ENCODE peak calls at places on chromosomes 4 and X, in four cellular contexts. One of them, this sample, is unnamed.

GRCh38 chr4:186845137-186845842 is 121.6 kb upstream of the FAT1 start:
- DNase-seq in A549: no peak
- DNase-seq in HepG2: peak
- DNase-seq in GM12878: no peak
- DNase-seq in this sample: peak

GRCh38 chrX:2385224-2385623 is 115.6 kb downstream of the DHRSX start:
- DNase-seq in A549: peak
- DNase-seq in HepG2: no peak
- DNase-seq in GM12878: no peak
- DNase-seq in this sample: peak

GRCh38 chr4:42710329-42710728 is 53.4 kb upstream of the ATP8A1 start:
- DNase-seq in A549: no peak
- DNase-seq in HepG2: no peak
- DNase-seq in GM12878: no peak
- DNase-seq in this sample: no peak

GRCh38 chr4:10582059-10582686 is 102.4 kb downstream of the CLNK start:
- DNase-seq in A549: peak
- DNase-seq in HepG2: peak
- DNase-seq in GM12878: no peak
- DNase-seq in this sample: peak

GRCh38 chr4:119020158-119020557 is 115.5 kb upstream of the MYOZ2 start:
- DNase-seq in A549: no peak
- DNase-seq in HepG2: no peak
- DNase-seq in GM12878: no peak
- DNase-seq in this sample: peak

GRCh38 chrX:151814767-151815166 is 80.2 kb downstream of the CNGA2 start:
- DNase-seq in A549: no peak
- DNase-seq in HepG2: no peak
- DNase-seq in GM12878: no peak
- DNase-seq in this sample: no peak

GRCh38 chrX:10089378-10089795 is 67.4 kb upstream of the CLCN4 start:
- DNase-seq in A549: no peak
- DNase-seq in HepG2: no peak
- DNase-seq in GM12878: no peak
- DNase-seq in this sample: peak

GRCh38 chr4:108885211-108885610 is 122.4 kb upstream of the ETNPPL start:
- DNase-seq in A549: no peak
- DNase-seq in HepG2: no peak
- DNase-seq in GM12878: no peak
- DNase-seq in this sample: peak

GRCh38 chrX:68175569-68175968 is 257.7 kb downstream of the OPHN1 start:
- DNase-seq in A549: no peak
- DNase-seq in HepG2: no peak
- DNase-seq in GM12878: no peak
- DNase-seq in this sample: peak

GRCh38 chrX:3161686-3162085 is 120.4 kb downstream of the ARSF start:
- DNase-seq in A549: no peak
- DNase-seq in HepG2: no peak
- DNase-seq in GM12878: no peak
- DNase-seq in this sample: peak

DNA sequence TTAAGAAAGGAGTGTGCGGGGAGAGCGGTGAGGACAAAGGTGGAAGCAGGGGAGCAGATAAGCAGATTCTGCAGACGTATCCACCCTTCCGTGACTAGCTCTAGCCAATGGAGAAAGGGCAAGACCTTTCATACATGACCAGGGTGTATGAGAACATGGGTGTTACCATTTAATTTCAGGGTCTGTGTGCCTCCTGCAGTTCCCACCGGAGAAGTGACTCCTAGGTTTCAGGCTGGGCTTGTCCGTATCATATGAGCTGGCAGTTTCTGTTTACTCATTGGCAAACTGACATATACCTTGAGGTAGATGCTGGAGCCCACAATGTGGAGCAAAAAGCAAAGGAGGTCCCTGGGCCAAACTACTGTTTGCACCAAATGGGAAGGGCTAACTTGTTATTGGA is 6.8 kb downstream of the RBM47 start:
- DNase-seq in A549: no peak
- DNase-seq in HepG2: no peak
- DNase-seq in GM12878: peak
- DNase-seq in this sample: peak
- TF ChIP-seq CEBPB in A549: no peak
- TF ChIP-seq CEBPB in HepG2: no peak
- TF ChIP-seq CEBPB in GM12878: no peak
- TF ChIP-seq CEBPB in this sample: no peak

GRCh38 chr4:88097781-88098180 is 60.7 kb downstream of the ABCG2 start:
- DNase-seq in A549: no peak
- DNase-seq in HepG2: no peak
- DNase-seq in GM12878: no peak
- DNase-seq in this sample: peak
- TF ChIP-seq CEBPB in A549: no peak
- TF ChIP-seq CEBPB in HepG2: no peak
- TF ChIP-seq CEBPB in GM12878: no peak
- TF ChIP-seq CEBPB in this sample: no peak

GRCh38 chr4:124958812-124959211 is 246.3 kb upstream of the ANKRD50 start:
- DNase-seq in A549: no peak
- DNase-seq in HepG2: no peak
- DNase-seq in GM12878: no peak
- DNase-seq in this sample: no peak

GRCh38 chr4:124970011-124970410 is 257.5 kb upstream of the ANKRD50 start:
- DNase-seq in A549: no peak
- DNase-seq in HepG2: no peak
- DNase-seq in GM12878: no peak
- DNase-seq in this sample: peak

GRCh38 chr4:124965492-124965891 is 253.0 kb upstream of the ANKRD50 start:
- DNase-seq in A549: no peak
- DNase-seq in HepG2: no peak
- DNase-seq in GM12878: no peak
- DNase-seq in this sample: no peak

GRCh38 chr4:124961138-124961750 is 248.7 kb upstream of the ANKRD50 start:
- DNase-seq in A549: no peak
- DNase-seq in HepG2: no peak
- DNase-seq in GM12878: no peak
- DNase-seq in this sample: no peak

GRCh38 chr4:124964251-124964650 is 251.7 kb upstream of the ANKRD50 start:
- DNase-seq in A549: no peak
- DNase-seq in HepG2: no peak
- DNase-seq in GM12878: no peak
- DNase-seq in this sample: no peak
- TF ChIP-seq CEBPB in A549: no peak
- TF ChIP-seq CEBPB in HepG2: no peak
- TF ChIP-seq CEBPB in GM12878: no peak
- TF ChIP-seq CEBPB in this sample: no peak

DNA sequence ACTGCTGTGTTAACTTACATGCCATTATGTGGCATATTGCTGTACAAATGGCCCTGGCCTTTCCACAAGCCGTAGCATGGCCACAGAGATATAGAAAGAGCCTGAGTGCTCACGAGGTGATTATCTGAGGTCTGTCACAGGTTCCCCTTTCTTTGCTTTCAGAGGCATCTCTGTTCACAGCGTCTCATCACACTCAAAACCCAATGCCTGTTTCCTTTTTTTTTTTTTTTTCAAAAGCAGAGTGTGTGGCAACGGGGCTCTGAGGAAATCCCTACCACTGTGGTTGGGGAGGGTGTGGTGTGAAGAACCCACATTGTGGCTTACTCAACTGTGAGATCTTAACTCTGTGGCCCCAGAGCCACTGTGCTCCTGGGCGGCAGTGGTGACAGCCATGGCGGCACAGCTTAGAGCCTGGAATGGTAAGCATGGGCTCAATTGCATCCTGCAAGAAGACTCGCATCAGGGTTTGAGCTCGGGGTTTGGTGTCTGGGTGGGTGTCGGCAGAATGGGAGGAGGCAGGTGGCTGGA is 30.8 kb downstream of the RTL5 start:
- DNase-seq in A549: no peak
- DNase-seq in HepG2: no peak
- DNase-seq in GM12878: peak
- DNase-seq in this sample: no peak
- TF ChIP-seq CEBPB in A549: no peak
- TF ChIP-seq CEBPB in HepG2: no peak
- TF ChIP-seq CEBPB in GM12878: no peak
- TF ChIP-seq CEBPB in this sample: no peak

GRCh38 chrX:39705299-39705698 is 392.5 kb downstream of the BCOR start:
- DNase-seq in A549: peak
- DNase-seq in HepG2: no peak
- DNase-seq in GM12878: no peak
- DNase-seq in this sample: peak
- TF ChIP-seq CEBPB in A549: no peak
- TF ChIP-seq CEBPB in HepG2: no peak
- TF ChIP-seq CEBPB in GM12878: no peak
- TF ChIP-seq CEBPB in this sample: no peak

DNA sequence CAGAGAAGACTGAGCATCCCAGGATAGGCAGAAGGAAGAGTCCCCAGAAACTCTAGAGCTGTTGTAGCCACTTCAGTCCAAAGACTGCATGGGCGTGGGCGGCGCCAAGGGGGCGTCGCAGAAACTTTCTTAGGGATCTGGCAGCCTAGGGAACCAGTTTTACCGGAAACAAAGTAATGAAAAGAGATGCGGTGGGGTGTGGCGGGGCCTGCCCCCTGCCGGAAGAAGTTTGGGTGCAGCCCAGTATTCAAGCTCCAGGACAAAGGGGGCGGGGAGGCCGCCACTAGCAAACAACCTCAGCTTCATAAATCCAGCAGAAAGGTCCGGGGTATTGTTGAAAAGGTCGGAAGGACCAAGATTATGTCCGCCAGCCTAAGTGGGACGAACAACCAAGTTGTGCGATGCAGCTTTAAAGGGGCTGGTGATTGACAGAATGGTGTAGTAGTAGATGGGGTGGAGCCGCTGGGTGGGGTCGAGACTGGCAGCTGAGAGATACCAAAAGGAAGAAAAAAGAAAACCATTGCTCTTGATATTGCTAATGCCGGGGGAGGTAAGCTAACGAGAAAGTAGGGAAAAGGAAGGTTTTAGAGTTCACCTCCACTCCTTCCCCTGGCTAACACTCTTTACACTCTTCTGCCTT is 190.5 kb downstream of the RRAGB start:
- DNase-seq in A549: no peak
- DNase-seq in HepG2: no peak
- DNase-seq in GM12878: no peak
- DNase-seq in this sample: no peak
- TF ChIP-seq CEBPB in A549: no peak
- TF ChIP-seq CEBPB in HepG2: no peak
- TF ChIP-seq CEBPB in GM12878: no peak
- TF ChIP-seq CEBPB in this sample: no peak

This sample was measured in IMR-90.